ENCODE peak calls at places on chromosome 11, in six cellular contexts. M, P, S, W, Y and J are unnamed samples.

GRCh38 chr11:35838071-35838470 is 105.8 kb upstream of the LDLRAD3 start:
- DNase-seq in M (no peak), P (no peak), S (no peak), W (no peak), Y (no peak), J (no peak)

GRCh38 chr11:16782226-16782919 is 43.9 kb downstream of the C11orf58 start:
- DNase-seq in M (no peak), P (no peak), S (no peak), W (no peak), Y (no peak), J (no peak)

GRCh38 chr11:134542401-134543143 is 130.5 kb upstream of the B3GAT1 start:
- DNase-seq in M (no peak), P (no peak), S (no peak), W (no peak), Y (peak), J (no peak)

GRCh38 chr11:121334973-121335711 is 42.6 kb downstream of the SC5D start:
- DNase-seq in M (no peak), P (peak), S (peak), W (no peak), Y (no peak), J (no peak)

GRCh38 chr11:120996973-120997372 is 26.9 kb upstream of the TBCEL start:
- DNase-seq in M (no peak), P (no peak), S (no peak), W (no peak), Y (no peak), J (no peak)

GRCh38 chr11:134376150-134376921 is 35.7 kb downstream of the B3GAT1 start:
- DNase-seq in M (no peak), P (no peak), S (no peak), W (no peak), Y (no peak), J (no peak)

GRCh38 chr11:108278546-108278945 is 55.7 kb downstream of the ATM start:
- DNase-seq in M (no peak), P (peak), S (peak), W (no peak), Y (no peak), J (no peak)

GRCh38 chr11:34174411-34175041 is 69.1 kb downstream of the NAT10 start:
- DNase-seq in M (peak), P (peak), S (peak), W (peak), Y (peak), J (peak)

GRCh38 chr11:66183581-66184048 is 84.8 kb upstream of the RAB1B start:
- DNase-seq in M (no peak), P (no peak), S (no peak), W (no peak), Y (no peak), J (no peak)

GRCh38 chr11:41201156-41201555 is 258.3 kb downstream of the LRRC4C start:
- DNase-seq in M (no peak), P (peak), S (peak), W (no peak), Y (no peak), J (no peak)

GRCh38 chr11:57512646-57513445 is 2.7 kb downstream of the SLC43A1 start:
- DNase-seq in M (no peak), P (no peak), S (no peak), W (no peak), Y (no peak), J (no peak)

GRCh38 chr11:69891421-69892236 is 72.4 kb upstream of the FGF3 start:
- DNase-seq in M (no peak), P (peak), S (no peak), W (no peak), Y (no peak), J (no peak)

GRCh38 chr11:6320411-6321207 is at the start of gene CAVIN3:
- DNase-seq in M (no peak), P (peak), S (peak), W (no peak), Y (peak), J (peak)

GRCh38 chr11:33536178-33536577 is 164.4 kb downstream of the C11orf91 start:
- DNase-seq in M (no peak), P (no peak), S (no peak), W (no peak), Y (no peak), J (peak)

GRCh38 chr11:15229069-15229468 is 114.3 kb downstream of the INSC start:
- DNase-seq in M (no peak), P (no peak), S (peak), W (no peak), Y (no peak), J (no peak)

GRCh38 chr11:1771273-1771672 is 7.5 kb upstream of the CTSD start:
- DNase-seq in M (no peak), P (no peak), S (no peak), W (no peak), Y (no peak), J (no peak)

GRCh38 chr11:71423181-71423790 is 24.9 kb downstream of the DHCR7 start:
- DNase-seq in M (no peak), P (no peak), S (no peak), W (no peak), Y (no peak), J (no peak)

GRCh38 chr11:1943977-1944376 is 3.2 kb upstream of the MRPL23 start:
- DNase-seq in M (no peak), P (no peak), S (peak), W (no peak), Y (no peak), J (no peak)

GRCh38 chr11:76153609-76153949 is 52.7 kb downstream of the WNT11 start:
- DNase-seq in M (no peak), P (peak), S (peak), W (no peak), Y (peak), J (no peak)

GRCh38 chr11:120134931-120135228 is 3.0 kb downstream of the TRIM29 start:
- DNase-seq in M (no peak), P (no peak), S (no peak), W (no peak), Y (peak), J (no peak)

GRCh38 chr11:105636496-105636895 is 26.6 kb downstream of the GRIA4 start:
- DNase-seq in M (no peak), P (no peak), S (no peak), W (no peak), Y (no peak), J (no peak)

GRCh38 chr11:83035070-83035854 is 36.4 kb downstream of the RAB30 start:
- DNase-seq in M (no peak), P (no peak), S (peak), W (no peak), Y (no peak), J (no peak)

GRCh38 chr11:3092603-3093141 is 35.4 kb upstream of the CARS1 start:
- DNase-seq in M (no peak), P (no peak), S (no peak), W (no peak), Y (no peak), J (no peak)

GRCh38 chr11:60866911-60867870 is at the start of gene ZP1:
- DNase-seq in M (no peak), P (no peak), S (no peak), W (no peak), Y (no peak), J (no peak)

GRCh38 chr11:65992056-65992455 is 9.9 kb downstream of the EIF1AD start:
- DNase-seq in M (no peak), P (no peak), S (no peak), W (no peak), Y (no peak), J (no peak)

GRCh38 chr11:33664166-33664565 is 36.5 kb downstream of the C11orf91 start:
- DNase-seq in M (no peak), P (no peak), S (no peak), W (no peak), Y (no peak), J (no peak)